ENCODE peak calls at places on chromosome 7, in four cellular contexts. I is SK-N-SH, G is hepatocyte, K is endodermal cell. H is an unnamed sample.

GRCh38 chr7:148238926-148239325 is 351.6 kb upstream of the C7orf33 start:
- DNase-seq in K (no peak), I (no peak), G (peak), H (no peak)

GRCh38 chr7:125136341-125136740 is 206.7 kb upstream of the POT1 start:
- DNase-seq in I (no peak), K (no peak), G (no peak), H (no peak)

GRCh38 chr7:19674266-19674960 is 34.4 kb downstream of the POLR1F start:
- DNase-seq in G (no peak), I (no peak), K (no peak), H (peak)

GRCh38 chr7:26850193-26850651 is 14.2 kb downstream of the SKAP2 start:
- DNase-seq in G (no peak), I (no peak), K (no peak), H (no peak)

GRCh38 chr7:1963575-1963974 is 269.2 kb downstream of the MAD1L1 start:
- DNase-seq in K (no peak), I (no peak), G (no peak), H (no peak)

GRCh38 chr7:43646603-43647313 is 63.9 kb downstream of the STK17A start:
- DNase-seq in K (no peak), I (peak), G (no peak), H (peak)

GRCh38 chr7:30787476-30787875 is 16.3 kb downstream of the MINDY4 start:
- DNase-seq in I (no peak), K (no peak), G (no peak), H (no peak)

GRCh38 chr7:79610905-79611304 is 157.4 kb upstream of the MAGI2 start:
- DNase-seq in G (peak), I (peak), K (no peak), H (no peak)

GRCh38 chr7:157418204-157419029 is 81.6 kb downstream of the DNAJB6 start:
- DNase-seq in I (peak), G (no peak), K (no peak), H (no peak)

GRCh38 chr7:107045980-107046379 is 1.5 kb downstream of the PRKAR2B start:
- DNase-seq in K (no peak), G (no peak), I (no peak), H (no peak)

GRCh38 chr7:87934699-87935372 is 785 bp downstream of the ADAM22 start:
- DNase-seq in G (peak), K (peak), I (peak), H (no peak)

GRCh38 chr7:12162420-12163113 is 48.5 kb upstream of the TMEM106B start:
- DNase-seq in I (no peak), K (no peak), G (no peak), H (peak)

GRCh38 chr7:127153315-127153714 is 99.4 kb downstream of the GRM8 start:
- DNase-seq in I (no peak), K (no peak), G (no peak), H (no peak)

GRCh38 chr7:127154958-127155357 is 97.8 kb downstream of the GRM8 start:
- DNase-seq in G (no peak), K (no peak), I (no peak), H (no peak)

GRCh38 chr7:127154101-127154500 is 98.6 kb downstream of the GRM8 start:
- DNase-seq in K (no peak), G (no peak), I (no peak), H (no peak)

DNA sequence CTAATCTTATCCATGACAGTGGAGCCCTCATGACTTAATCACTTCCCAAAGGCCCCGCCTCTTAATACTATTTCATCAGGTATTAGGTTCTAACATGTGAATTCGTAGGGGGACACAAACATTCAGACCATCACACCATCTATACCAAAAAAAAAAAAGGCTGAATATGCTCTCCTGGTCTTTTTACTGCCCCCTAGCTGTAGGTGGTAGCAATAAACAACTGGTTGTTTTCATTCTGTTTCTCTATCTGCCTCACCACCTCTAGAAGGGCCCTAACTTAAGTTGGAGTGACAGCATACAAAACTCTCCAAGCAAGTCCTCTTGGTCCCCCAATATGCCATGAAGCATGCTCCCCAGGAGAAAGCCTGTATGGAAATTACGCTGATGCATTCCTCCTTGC is 94.1 kb downstream of the GRM8 start:
- DNase-seq in K (no peak), I (no peak), G (no peak), H (no peak)
- TF ChIP-seq CTCF in K (peak), I (peak), G (no peak), H (no peak)

GRCh38 chr7:22853674-22854157 is 31.1 kb upstream of the TOMM7 start:
- DNase-seq in I (peak), K (no peak), G (no peak), H (no peak)
- H3K4me3 ChIP-seq in I (peak), K (no peak), G (peak), H (peak)

GRCh38 chr7:23893172-23893941 is 183.3 kb downstream of the STK31 start:
- DNase-seq in G (peak), I (peak), K (no peak), H (peak)
- H3K27ac ChIP-seq in G (no peak), I (peak), K (no peak), H (no peak)

GRCh38 chr7:76509931-76510877 is at the start of gene UPK3B:
- DNase-seq in G (peak), I (peak), K (peak), H (no peak)

GRCh38 chr7:76513817-76514799 is 3.8 kb downstream of the UPK3B start:
- DNase-seq in G (peak), I (no peak), K (peak), H (no peak)

GRCh38 chr7:76512941-76513816 is 2.8 kb downstream of the UPK3B start:
- DNase-seq in I (peak), G (peak), K (peak), H (no peak)

GRCh38 chr7:76514926-76515325 is 4.6 kb downstream of the UPK3B start:
- DNase-seq in K (peak), I (peak), G (no peak), H (no peak)

GRCh38 chr7:76515999-76516443 is 5.7 kb downstream of the UPK3B start:
- DNase-seq in I (peak), G (no peak), K (no peak), H (peak)
- TF ChIP-seq CTCF in I (peak), G (no peak), K (no peak), H (peak)

GRCh38 chr7:149716007-149716931 is 57.1 kb downstream of the ZNF467 start:
- DNase-seq in I (peak), G (no peak), K (peak), H (no peak)
- H3K4me3 ChIP-seq in I (peak), G (no peak), K (peak), H (no peak)

DNA sequence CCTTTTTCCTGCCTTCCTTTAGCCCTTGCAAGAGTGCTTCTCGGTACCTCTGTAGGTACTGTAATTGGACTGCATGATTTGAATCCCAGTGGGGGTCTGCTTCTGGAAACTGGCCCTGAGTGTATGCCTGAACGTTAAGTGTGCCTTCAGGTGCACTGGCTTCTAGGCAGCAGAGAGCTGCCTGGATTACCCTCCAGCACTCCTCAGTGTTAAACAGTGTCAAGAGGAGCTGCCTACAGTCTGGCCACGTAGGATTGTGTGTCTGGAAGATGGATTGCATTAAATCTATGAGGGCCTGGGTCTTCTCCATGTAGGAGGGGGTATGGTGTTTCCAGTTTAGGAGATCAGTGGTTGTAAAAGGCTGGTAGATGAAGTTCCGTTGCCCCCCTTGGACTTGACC is 103.7 kb downstream of the TRIM24 start:
- DNase-seq in G (no peak), K (no peak), I (no peak), H (no peak)
- H3K27ac ChIP-seq in G (peak), K (no peak), I (no peak), H (no peak)

GRCh38 chr7:29684787-29685650 is 121.3 kb upstream of the WIPF3 start:
- DNase-seq in G (peak), I (peak), K (peak), H (peak)
- TF ChIP-seq CTCF in G (no peak), I (no peak), K (peak), H (no peak)

H was measured in brain microvascular endothelial cell.